ENCODE peak calls at places on chromosomes 2 and 18, in four cellular contexts. K is stromal cell of bone marrow, I is HTR-8/SVneo, V is SW 1271. E is an unnamed sample.

GRCh38 chr18:56888978-56889377 is 237.8 kb downstream of the WDR7 start:
- DNase-seq in V (no peak), K (no peak), I (no peak), E (no peak)

GRCh38 chr2:152480870-152481269 is 145.9 kb downstream of the FMNL2 start:
- DNase-seq in K (no peak), V (no peak), I (no peak), E (no peak)

GRCh38 chr2:30147196-30147714 is 448 bp downstream of the YPEL5 start:
- DNase-seq in K (peak), I (no peak), V (no peak), E (no peak)

GRCh38 chr18:47316924-47317323 is 65.5 kb upstream of the SKOR2 start:
- DNase-seq in I (no peak), V (no peak), K (no peak), E (no peak)

GRCh38 chr18:12307871-12308385 is at the start of gene TUBB6:
- DNase-seq in K (peak), I (no peak), V (peak), E (no peak)

GRCh38 chr2:216151313-216152030 is 42.3 kb downstream of the XRCC5 start:
- DNase-seq in I (no peak), K (peak), V (peak), E (no peak)

GRCh38 chr18:39558658-39559057 is 1993.1 kb upstream of the CELF4 start:
- DNase-seq in I (no peak), V (no peak), K (no peak), E (no peak)

GRCh38 chr2:241490825-241491505 is 17.4 kb downstream of the STK25 start:
- DNase-seq in I (no peak), V (no peak), K (no peak), E (no peak)

GRCh38 chr2:209426432-209426831 is 2.6 kb downstream of the MAP2 start:
- DNase-seq in K (no peak), I (no peak), V (no peak), E (peak)

GRCh38 chr2:4715065-4715464 is 977.1 kb upstream of the SOX11 start:
- DNase-seq in K (no peak), V (no peak), I (no peak), E (no peak)

GRCh38 chr2:127961729-127962128 is 66.1 kb downstream of the SAP130 start:
- DNase-seq in V (no peak), K (no peak), I (no peak), E (no peak)

GRCh38 chr2:86012017-86012712 is 93.5 kb downstream of the POLR1A start:
- DNase-seq in K (no peak), V (no peak), I (no peak), E (no peak)

GRCh38 chr2:44930274-44930826 is 11.2 kb upstream of the SIX3 start:
- DNase-seq in V (no peak), I (no peak), K (no peak), E (no peak)

GRCh38 chr2:157628532-157629415 is at the start of gene ACVR1C:
- DNase-seq in V (peak), K (peak), I (peak), E (peak)

GRCh38 chr2:177078416-177078815 is 134.2 kb upstream of the HNRNPA3 start:
- DNase-seq in K (peak), V (no peak), I (no peak), E (no peak)

GRCh38 chr2:220320326-220320725 is 692.9 kb downstream of the SLC4A3 start:
- DNase-seq in I (no peak), K (no peak), V (no peak), E (no peak)

GRCh38 chr18:5424903-5425302 is 118.9 kb downstream of the EPB41L3 start:
- DNase-seq in V (peak), I (peak), K (no peak), E (no peak)